ENCODE peak calls at places on chromosomes 7 and 10, in four cellular contexts. One of them, this sample, is unnamed.

GRCh38 chr7:117250801-117251200 is 72.1 kb downstream of the WNT2 start:
- DNase-seq in heart left ventricle: no peak
- DNase-seq in skeletal muscle cell: no peak
- DNase-seq in WERI-Rb-1: no peak
- DNase-seq in this sample: no peak

GRCh38 chr10:61136151-61136550 is 192.2 kb upstream of the RHOBTB1 start:
- DNase-seq in heart left ventricle: no peak
- DNase-seq in skeletal muscle cell: no peak
- DNase-seq in WERI-Rb-1: no peak
- DNase-seq in this sample: peak

GRCh38 chr10:54961040-54961439 is 160.0 kb upstream of the PCDH15 start:
- DNase-seq in heart left ventricle: no peak
- DNase-seq in skeletal muscle cell: no peak
- DNase-seq in WERI-Rb-1: no peak
- DNase-seq in this sample: no peak

GRCh38 chr7:4037308-4037707 is 644.8 kb upstream of the FOXK1 start:
- DNase-seq in heart left ventricle: no peak
- DNase-seq in skeletal muscle cell: no peak
- DNase-seq in WERI-Rb-1: no peak
- DNase-seq in this sample: no peak

GRCh38 chr10:98446121-98446655 is 547 bp downstream of the HPS1 start:
- DNase-seq in heart left ventricle: peak
- DNase-seq in skeletal muscle cell: no peak
- DNase-seq in WERI-Rb-1: no peak
- DNase-seq in this sample: peak

GRCh38 chr7:28551311-28551710 is 139.0 kb downstream of the CREB5 start:
- DNase-seq in heart left ventricle: no peak
- DNase-seq in skeletal muscle cell: no peak
- DNase-seq in WERI-Rb-1: no peak
- DNase-seq in this sample: no peak

GRCh38 chr10:13769926-13770325 is 183.2 kb downstream of the PRPF18 start:
- DNase-seq in heart left ventricle: no peak
- DNase-seq in skeletal muscle cell: peak
- DNase-seq in WERI-Rb-1: no peak
- DNase-seq in this sample: peak

GRCh38 chr10:17074548-17074860 is 55.1 kb downstream of the CUBN start:
- DNase-seq in heart left ventricle: no peak
- DNase-seq in skeletal muscle cell: no peak
- DNase-seq in WERI-Rb-1: no peak
- DNase-seq in this sample: peak

GRCh38 chr7:149126662-149127321 is 668 bp upstream of the ZNF425 start:
- DNase-seq in heart left ventricle: peak
- DNase-seq in skeletal muscle cell: no peak
- DNase-seq in WERI-Rb-1: peak
- DNase-seq in this sample: no peak

GRCh38 chr10:17665742-17666141 is 21.8 kb downstream of the STAM start:
- DNase-seq in heart left ventricle: no peak
- DNase-seq in skeletal muscle cell: peak
- DNase-seq in WERI-Rb-1: no peak
- DNase-seq in this sample: peak

GRCh38 chr7:11492307-11492706 is 339.7 kb downstream of the THSD7A start:
- DNase-seq in heart left ventricle: no peak
- DNase-seq in skeletal muscle cell: peak
- DNase-seq in WERI-Rb-1: no peak
- DNase-seq in this sample: peak

GRCh38 chr7:128755816-128756476 is 16.8 kb downstream of the CALU start:
- DNase-seq in heart left ventricle: no peak
- DNase-seq in skeletal muscle cell: peak
- DNase-seq in WERI-Rb-1: no peak
- DNase-seq in this sample: no peak

GRCh38 chr7:158587425-158588084 is at the start of gene PTPRN2:
- DNase-seq in heart left ventricle: peak
- DNase-seq in skeletal muscle cell: no peak
- DNase-seq in WERI-Rb-1: peak
- DNase-seq in this sample: no peak

GRCh38 chr10:119515511-119516045 is 26.9 kb downstream of the RGS10 start:
- DNase-seq in heart left ventricle: no peak
- DNase-seq in skeletal muscle cell: no peak
- DNase-seq in WERI-Rb-1: no peak
- DNase-seq in this sample: no peak

GRCh38 chr10:79246209-79246581 is 101.1 kb upstream of the PPIF start:
- DNase-seq in heart left ventricle: no peak
- DNase-seq in skeletal muscle cell: no peak
- DNase-seq in WERI-Rb-1: no peak
- DNase-seq in this sample: no peak

GRCh38 chr7:117639966-117640365 is 160.1 kb downstream of the CFTR start:
- DNase-seq in heart left ventricle: no peak
- DNase-seq in skeletal muscle cell: no peak
- DNase-seq in WERI-Rb-1: no peak
- DNase-seq in this sample: no peak

GRCh38 chr7:42766810-42767423 is 145.0 kb downstream of the C7orf25 start:
- DNase-seq in heart left ventricle: no peak
- DNase-seq in skeletal muscle cell: no peak
- DNase-seq in WERI-Rb-1: no peak
- DNase-seq in this sample: no peak

GRCh38 chr7:75623390-75624133 is 115.2 kb downstream of the HIP1 start:
- DNase-seq in heart left ventricle: no peak
- DNase-seq in skeletal muscle cell: no peak
- DNase-seq in WERI-Rb-1: no peak
- DNase-seq in this sample: no peak

GRCh38 chr10:22217842-22218241 is at the start of gene EBLN1:
- DNase-seq in heart left ventricle: no peak
- DNase-seq in skeletal muscle cell: no peak
- DNase-seq in WERI-Rb-1: no peak
- DNase-seq in this sample: no peak

GRCh38 chr10:63711361-63711760 is 190.2 kb downstream of the REEP3 start:
- DNase-seq in heart left ventricle: peak
- DNase-seq in skeletal muscle cell: no peak
- DNase-seq in WERI-Rb-1: no peak
- DNase-seq in this sample: peak

GRCh38 chr10:20659225-20659624 is 237.9 kb downstream of the NEBL start:
- DNase-seq in heart left ventricle: no peak
- DNase-seq in skeletal muscle cell: no peak
- DNase-seq in WERI-Rb-1: no peak
- DNase-seq in this sample: peak

GRCh38 chr10:107104026-107104652 is 60.4 kb downstream of the SORCS1 start:
- DNase-seq in heart left ventricle: no peak
- DNase-seq in skeletal muscle cell: no peak
- DNase-seq in WERI-Rb-1: no peak
- DNase-seq in this sample: no peak

GRCh38 chr10:47241946-47242900 is 57.8 kb upstream of the GDF10 start:
- DNase-seq in heart left ventricle: no peak
- DNase-seq in skeletal muscle cell: no peak
- DNase-seq in WERI-Rb-1: no peak
- DNase-seq in this sample: no peak

GRCh38 chr7:40133561-40134427 is 628 bp downstream of the MPLKIP start:
- DNase-seq in heart left ventricle: no peak
- DNase-seq in skeletal muscle cell: no peak
- DNase-seq in WERI-Rb-1: no peak
- DNase-seq in this sample: peak

GRCh38 chr7:126535176-126535575 is 717.6 kb downstream of the GRM8 start:
- DNase-seq in heart left ventricle: no peak
- DNase-seq in skeletal muscle cell: no peak
- DNase-seq in WERI-Rb-1: no peak
- DNase-seq in this sample: no peak

GRCh38 chr7:48296976-48297375 is 125.7 kb downstream of the ABCA13 start:
- DNase-seq in heart left ventricle: no peak
- DNase-seq in skeletal muscle cell: no peak
- DNase-seq in WERI-Rb-1: no peak
- DNase-seq in this sample: no peak

GRCh38 chr10:119441151-119441821 is 101.2 kb downstream of the RGS10 start:
- DNase-seq in heart left ventricle: peak
- DNase-seq in skeletal muscle cell: peak
- DNase-seq in WERI-Rb-1: no peak
- DNase-seq in this sample: no peak

GRCh38 chr7:114422478-114423217 is 8.0 kb downstream of the FOXP2 start:
- DNase-seq in heart left ventricle: no peak
- DNase-seq in skeletal muscle cell: no peak
- DNase-seq in WERI-Rb-1: no peak
- DNase-seq in this sample: peak

GRCh38 chr7:150855046-150855445 is 2.7 kb downstream of the AOC1 start:
- DNase-seq in heart left ventricle: no peak
- DNase-seq in skeletal muscle cell: no peak
- DNase-seq in WERI-Rb-1: no peak
- DNase-seq in this sample: no peak

GRCh38 chr10:70053212-70053895 is 708 bp downstream of the MACROH2A2 start:
- DNase-seq in heart left ventricle: peak
- DNase-seq in skeletal muscle cell: no peak
- DNase-seq in WERI-Rb-1: peak
- DNase-seq in this sample: no peak

GRCh38 chr7:98110249-98111022 is 3.8 kb downstream of the LMTK2 start:
- DNase-seq in heart left ventricle: peak
- DNase-seq in skeletal muscle cell: no peak
- DNase-seq in WERI-Rb-1: no peak
- DNase-seq in this sample: peak

GRCh38 chr10:27440021-27440420 is 64.1 kb upstream of the RAB18 start:
- DNase-seq in heart left ventricle: no peak
- DNase-seq in skeletal muscle cell: no peak
- DNase-seq in WERI-Rb-1: no peak
- DNase-seq in this sample: no peak

GRCh38 chr7:106068986-106069385 is 43.1 kb downstream of the SYPL1 start:
- DNase-seq in heart left ventricle: no peak
- DNase-seq in skeletal muscle cell: no peak
- DNase-seq in WERI-Rb-1: no peak
- DNase-seq in this sample: peak

GRCh38 chr7:34155225-34155908 is 250.0 kb downstream of the BMPER start:
- DNase-seq in heart left ventricle: no peak
- DNase-seq in skeletal muscle cell: peak
- DNase-seq in WERI-Rb-1: no peak
- DNase-seq in this sample: peak

GRCh38 chr10:47165168-47165710 is 134.8 kb upstream of the GDF10 start:
- DNase-seq in heart left ventricle: no peak
- DNase-seq in skeletal muscle cell: no peak
- DNase-seq in WERI-Rb-1: no peak
- DNase-seq in this sample: no peak

GRCh38 chr7:26292768-26293560 is 1.3 kb downstream of the SNX10 start:
- DNase-seq in heart left ventricle: no peak
- DNase-seq in skeletal muscle cell: no peak
- DNase-seq in WERI-Rb-1: peak
- DNase-seq in this sample: no peak

GRCh38 chr10:109966961-109967738 is 40.6 kb upstream of the ADD3 start:
- DNase-seq in heart left ventricle: peak
- DNase-seq in skeletal muscle cell: no peak
- DNase-seq in WERI-Rb-1: peak
- DNase-seq in this sample: peak

GRCh38 chr7:36029311-36029710 is 123.7 kb upstream of the EEPD1 start:
- DNase-seq in heart left ventricle: no peak
- DNase-seq in skeletal muscle cell: no peak
- DNase-seq in WERI-Rb-1: no peak
- DNase-seq in this sample: no peak
- H3K4me3 ChIP-seq in heart left ventricle: no peak
- H3K4me3 ChIP-seq in skeletal muscle cell: no peak
- H3K4me3 ChIP-seq in WERI-Rb-1: no peak
- H3K4me3 ChIP-seq in this sample: no peak

GRCh38 chr7:142603870-142604448 is 145.3 kb upstream of the PRSS1 start:
- DNase-seq in heart left ventricle: no peak
- DNase-seq in skeletal muscle cell: peak
- DNase-seq in WERI-Rb-1: peak
- DNase-seq in this sample: peak
- H3K4me3 ChIP-seq in heart left ventricle: no peak
- H3K4me3 ChIP-seq in skeletal muscle cell: no peak
- H3K4me3 ChIP-seq in WERI-Rb-1: peak
- H3K4me3 ChIP-seq in this sample: no peak

GRCh38 chr7:80587538-80587937 is 50.9 kb upstream of the CD36 start:
- DNase-seq in heart left ventricle: no peak
- DNase-seq in skeletal muscle cell: no peak
- DNase-seq in WERI-Rb-1: no peak
- DNase-seq in this sample: no peak

GRCh38 chr7:80588591-80588990 is 49.9 kb upstream of the CD36 start:
- DNase-seq in heart left ventricle: no peak
- DNase-seq in skeletal muscle cell: peak
- DNase-seq in WERI-Rb-1: no peak
- DNase-seq in this sample: no peak

GRCh38 chr7:80591654-80592053 is 46.8 kb upstream of the CD36 start:
- DNase-seq in heart left ventricle: no peak
- DNase-seq in skeletal muscle cell: no peak
- DNase-seq in WERI-Rb-1: no peak
- DNase-seq in this sample: no peak

GRCh38 chr7:80593869-80594587 is 44.4 kb upstream of the CD36 start:
- DNase-seq in heart left ventricle: no peak
- DNase-seq in skeletal muscle cell: no peak
- DNase-seq in WERI-Rb-1: no peak
- DNase-seq in this sample: no peak

DNA sequence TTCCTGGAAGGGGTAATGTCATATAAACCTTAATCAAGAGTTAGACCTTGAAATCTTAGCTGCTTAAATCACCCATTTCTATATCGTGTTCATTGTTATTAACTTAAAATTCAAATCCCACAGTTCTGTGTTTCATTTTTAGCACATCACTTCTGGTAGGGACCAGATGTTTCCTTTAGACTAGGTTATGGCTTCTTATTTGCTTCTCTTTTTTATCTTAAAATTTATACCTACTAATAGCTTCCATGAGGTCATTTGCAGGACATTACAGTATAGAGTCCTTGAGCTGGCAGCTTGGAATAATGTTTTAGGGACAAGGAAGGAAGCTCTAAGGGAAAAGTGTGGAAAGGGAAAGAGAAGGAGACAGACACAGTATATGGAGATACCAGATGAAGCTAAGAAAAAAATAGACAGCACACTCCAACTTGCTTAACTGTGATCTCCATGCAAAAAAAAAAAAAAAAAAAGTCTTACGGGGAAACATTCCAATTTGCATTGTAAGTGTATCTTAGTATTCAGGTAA is 48.8 kb upstream of the CD36 start:
- DNase-seq in heart left ventricle: no peak
- DNase-seq in skeletal muscle cell: no peak
- DNase-seq in WERI-Rb-1: no peak
- DNase-seq in this sample: no peak
- H3K4me3 ChIP-seq in heart left ventricle: no peak
- H3K4me3 ChIP-seq in skeletal muscle cell: no peak
- H3K4me3 ChIP-seq in WERI-Rb-1: no peak
- H3K4me3 ChIP-seq in this sample: no peak

GRCh38 chr10:133007360-133007858 is 65.0 kb upstream of the CFAP46 start:
- DNase-seq in heart left ventricle: no peak
- DNase-seq in skeletal muscle cell: no peak
- DNase-seq in WERI-Rb-1: no peak
- DNase-seq in this sample: no peak

GRCh38 chr10:133010095-133010837 is 67.9 kb upstream of the CFAP46 start:
- DNase-seq in heart left ventricle: no peak
- DNase-seq in skeletal muscle cell: no peak
- DNase-seq in WERI-Rb-1: no peak
- DNase-seq in this sample: no peak

GRCh38 chr10:133008196-133008595 is 65.8 kb upstream of the CFAP46 start:
- DNase-seq in heart left ventricle: no peak
- DNase-seq in skeletal muscle cell: no peak
- DNase-seq in WERI-Rb-1: no peak
- DNase-seq in this sample: no peak

GRCh38 chr10:133009218-133009954 is 67.0 kb upstream of the CFAP46 start:
- DNase-seq in heart left ventricle: peak
- DNase-seq in skeletal muscle cell: no peak
- DNase-seq in WERI-Rb-1: no peak
- DNase-seq in this sample: no peak

GRCh38 chr10:133008736-133009135 is 66.4 kb upstream of the CFAP46 start:
- DNase-seq in heart left ventricle: no peak
- DNase-seq in skeletal muscle cell: no peak
- DNase-seq in WERI-Rb-1: no peak
- DNase-seq in this sample: no peak
- H3K4me3 ChIP-seq in heart left ventricle: no peak
- H3K4me3 ChIP-seq in skeletal muscle cell: no peak
- H3K4me3 ChIP-seq in WERI-Rb-1: no peak
- H3K4me3 ChIP-seq in this sample: no peak

GRCh38 chr10:72321248-72322029 is 33.3 kb downstream of the DNAJB12 start:
- DNase-seq in heart left ventricle: no peak
- DNase-seq in skeletal muscle cell: no peak
- DNase-seq in WERI-Rb-1: peak
- DNase-seq in this sample: no peak
- H3K4me3 ChIP-seq in heart left ventricle: no peak
- H3K4me3 ChIP-seq in skeletal muscle cell: no peak
- H3K4me3 ChIP-seq in WERI-Rb-1: peak
- H3K4me3 ChIP-seq in this sample: peak

This sample was measured in bronchial epithelial cell.